ENCODE peak calls at places on chromosomes 5 and 9, in six cellular contexts. N is stomach, I is pancreas, Y is prostate gland, P is fibroblast of lung, Q is left ventricle myocardium inferior. K is an unnamed sample.
A peak's percentile ranks its signal among the peaks of the same experiment; 100 is the strongest.

GRCh38 chr9:68817079-68817875 is 112.2 kb downstream of the PIP5K1B start:
- DNase-seq in Y (no peak), N (no peak), I (no peak), Q (no peak), P (no peak), K (no peak)

GRCh38 chr5:68419637-68420452 is 204.3 kb downstream of the PIK3R1 start:
- DNase-seq in N (no peak), I (no peak), P (peak; percentile 80), Q (no peak), Y (no peak), K (peak; percentile 21)

GRCh38 chr5:96081276-96081858 is 119.7 kb upstream of the ELL2 start:
- DNase-seq in P (no peak), Y (no peak), Q (no peak), N (no peak), I (no peak), K (no peak)

GRCh38 chr5:5473224-5473623 is 50.7 kb downstream of the ICE1 start:
- DNase-seq in P (peak; percentile 28), I (no peak), Y (no peak), Q (no peak), N (no peak), K (no peak)

GRCh38 chr5:94791787-94792186 is 173.3 kb downstream of the SLF1 start:
- DNase-seq in P (no peak), I (no peak), Q (no peak), Y (no peak), N (no peak), K (no peak)

GRCh38 chr5:102777099-102777498 is 22.0 kb downstream of the PAM start:
- DNase-seq in Y (no peak), I (no peak), P (no peak), Q (no peak), N (no peak), K (no peak)

GRCh38 chr5:38453506-38453905 is 102.9 kb downstream of the LIFR start:
- DNase-seq in Q (no peak), Y (no peak), N (no peak), P (no peak), I (no peak), K (peak; percentile 49)

GRCh38 chr5:168434746-168435321 is 51.4 kb upstream of the RARS1 start:
- DNase-seq in P (no peak), Q (no peak), I (no peak), Y (no peak), N (no peak), K (no peak)

GRCh38 chr9:127828262-127829031 is 25.8 kb downstream of the FPGS start:
- DNase-seq in N (peak; percentile 80), Y (peak; percentile 53), I (peak; percentile 85), P (peak; percentile 77), Q (peak; percentile 93), K (peak; percentile 89)

GRCh38 chr5:115433918-115434317 is 110.7 kb downstream of the FEM1C start:
- DNase-seq in Y (no peak), N (no peak), P (no peak), I (no peak), Q (no peak), K (no peak)

GRCh38 chr9:12718482-12719026 is 25.4 kb downstream of the TYRP1 start:
- DNase-seq in P (peak; percentile 42), I (no peak), N (no peak), Y (no peak), Q (no peak), K (no peak)

DNA sequence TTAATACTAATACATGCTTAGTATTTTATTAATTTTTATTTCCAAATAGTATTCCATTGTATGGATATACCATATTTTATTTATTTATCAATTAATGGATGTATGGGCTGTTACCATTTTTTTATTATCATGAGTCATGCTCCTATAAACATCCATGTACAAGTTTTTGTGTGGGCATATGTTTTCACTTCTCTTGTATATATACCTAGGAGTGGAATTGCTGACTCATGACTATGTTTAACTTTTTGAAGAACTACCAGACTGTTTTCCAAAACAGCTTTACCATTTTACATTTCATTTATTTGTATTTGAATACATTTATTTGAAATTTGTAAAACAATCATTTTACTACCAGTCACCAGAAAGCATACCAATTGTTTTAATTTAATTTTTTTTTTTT is 14.1 kb upstream of the LRRC19 start:
- DNase-seq in P (peak; percentile 82), Y (no peak), I (no peak), Q (no peak), N (no peak), K (no peak)
- H3K27ac ChIP-seq in P (no peak overlapping the region), Y (no peak overlapping the region), I (no peak overlapping the region), Q (no peak overlapping the region), N (no peak overlapping the region), K (no peak overlapping the region)

DNA sequence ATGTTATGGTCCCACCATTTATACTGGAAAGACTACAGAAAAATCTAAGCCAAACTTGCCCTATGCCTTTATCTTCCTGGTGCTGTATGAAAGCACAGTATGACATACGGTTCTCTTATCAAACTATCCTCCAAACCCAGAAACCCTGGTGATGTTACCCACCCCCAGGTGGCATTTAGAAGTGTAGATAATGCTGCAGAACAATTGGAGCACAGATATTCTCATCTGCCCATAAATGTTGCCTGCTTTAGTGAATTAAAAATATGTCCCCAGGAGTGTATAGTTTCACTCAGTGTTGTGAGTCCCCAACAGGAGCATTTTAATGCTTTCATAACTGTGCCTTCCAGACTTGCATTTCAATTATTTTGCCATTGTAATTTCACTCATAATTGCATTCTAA is 50.8 kb downstream of the SV2C start:
- DNase-seq in Q (no peak), I (no peak), N (no peak), P (no peak), Y (no peak), K (no peak)
- H3K36me3 ChIP-seq in Q (no peaks in the 10 kb centered on the region), I (no peaks in the 10 kb centered on the region), N (no peaks in the 10 kb centered on the region), P (no peaks in the 10 kb centered on the region), Y (no peaks in the 10 kb centered on the region), K (no peaks in the 10 kb centered on the region)

DNA sequence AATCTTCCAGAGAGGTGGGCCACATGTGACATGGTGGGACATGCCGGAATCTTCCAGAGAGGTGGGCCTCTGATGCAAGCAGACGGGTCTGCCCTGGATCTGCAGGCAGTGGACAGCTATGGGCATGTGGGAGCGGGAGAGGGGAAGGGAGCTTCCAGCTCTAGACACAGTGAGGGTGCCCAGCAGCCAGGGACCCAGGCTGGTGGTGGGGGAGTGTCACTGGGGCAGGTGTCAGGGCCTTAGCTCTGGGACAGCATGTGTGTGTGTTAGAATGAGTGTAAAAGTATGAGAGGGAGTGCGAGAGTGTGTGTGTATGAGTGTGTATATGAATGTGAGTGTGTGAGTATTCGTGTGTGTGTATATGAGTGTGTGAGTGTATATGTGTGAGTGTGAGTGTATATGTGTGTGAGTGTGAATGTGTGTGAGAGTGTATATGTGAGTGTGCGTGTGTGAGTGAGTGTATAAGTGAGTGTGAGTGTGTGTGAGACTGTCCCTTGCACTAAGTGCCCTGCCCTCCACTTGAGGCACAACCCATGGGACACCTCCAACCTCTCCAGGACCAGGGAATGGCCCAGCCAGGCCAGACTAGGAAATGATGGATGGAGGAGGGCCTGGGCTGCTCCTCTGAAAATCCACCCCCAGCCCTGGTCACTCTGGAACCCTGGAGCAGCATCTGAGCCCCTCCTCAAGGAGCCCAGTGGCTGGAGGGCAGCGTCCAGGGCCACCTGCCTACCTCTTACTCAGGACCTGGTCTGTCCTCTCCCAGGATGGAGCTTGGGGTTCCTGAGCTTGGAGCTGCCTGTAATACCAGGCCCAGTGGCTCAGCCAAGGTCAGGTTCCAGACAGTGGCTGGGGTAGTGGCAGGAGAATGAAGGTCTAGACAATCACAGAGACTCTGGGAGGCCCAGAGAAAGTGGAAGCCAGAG is 122.2 kb downstream of the C9orf50 start:
- DNase-seq in P (no peak), Y (no peak), I (peak; percentile 61), Q (no peak), N (no peak), K (no peak)
- H3K4me1 ChIP-seq in P (peaks cover 33% of the 10 kb centered on the region), Y (peaks cover 30% of the 10 kb centered on the region), I (peaks cover 26% of the 10 kb centered on the region), Q (peaks cover 70% of the 10 kb centered on the region), N (peaks cover 58% of the 10 kb centered on the region), K (peaks cover 60% of the 10 kb centered on the region)

DNA sequence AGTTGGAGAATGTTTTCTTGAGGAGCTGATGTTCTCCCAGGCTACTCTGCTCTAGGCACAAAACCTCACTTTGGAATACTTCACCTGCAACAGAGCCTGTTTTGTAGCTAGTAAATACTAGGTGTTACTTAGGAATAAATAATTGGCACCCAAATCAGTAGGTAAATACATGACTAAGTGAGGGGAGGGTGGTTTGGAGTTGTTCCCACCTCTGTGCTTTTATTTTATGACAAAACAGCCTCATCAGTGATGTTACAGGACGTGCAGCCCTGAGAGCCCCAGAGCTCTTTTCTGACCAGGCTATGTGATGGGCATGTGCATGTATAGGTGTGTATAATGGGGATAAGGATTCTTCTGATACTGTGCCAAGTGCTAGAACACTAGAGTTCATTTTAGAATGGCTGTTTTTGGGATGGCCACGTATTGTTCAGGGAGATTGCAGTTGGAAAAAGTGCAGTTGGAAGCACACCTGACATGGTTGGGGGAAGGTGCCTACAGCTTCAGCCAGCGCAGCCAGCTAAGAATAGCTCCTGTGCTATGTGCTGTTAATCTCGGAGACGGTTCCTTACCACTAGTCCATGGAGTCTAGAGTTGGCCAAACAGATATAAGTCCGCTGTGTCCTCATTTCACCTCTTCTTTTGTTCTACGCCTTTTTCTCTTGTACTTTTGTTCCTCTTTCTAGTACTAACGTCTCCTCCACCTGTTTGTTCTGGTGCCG is 284.8 kb downstream of the FANCC start:
- DNase-seq in Q (no peak), I (no peak), Y (no peak), P (no peak), N (no peak), K (no peak)
- H3K27ac ChIP-seq in Q (peak overlapping the region; percentile 84), I (peak overlapping the region; percentile 88), Y (peak overlapping the region; percentile 52), P (no peak overlapping the region), N (peak overlapping the region; percentile 79), K (no peak overlapping the region)

GRCh38 chr5:14286007-14286406 is 142.9 kb downstream of the TRIO start:
- DNase-seq in P (no peak), I (no peak), Y (no peak), N (no peak), Q (no peak), K (no peak)
- H3K36me3 ChIP-seq in P (peaks cover 11% of the 10 kb centered on the region), I (no peaks in the 10 kb centered on the region), Y (no peaks in the 10 kb centered on the region), N (peaks cover 49% of the 10 kb centered on the region), Q (peaks cover 27% of the 10 kb centered on the region), K (no peaks in the 10 kb centered on the region)

DNA sequence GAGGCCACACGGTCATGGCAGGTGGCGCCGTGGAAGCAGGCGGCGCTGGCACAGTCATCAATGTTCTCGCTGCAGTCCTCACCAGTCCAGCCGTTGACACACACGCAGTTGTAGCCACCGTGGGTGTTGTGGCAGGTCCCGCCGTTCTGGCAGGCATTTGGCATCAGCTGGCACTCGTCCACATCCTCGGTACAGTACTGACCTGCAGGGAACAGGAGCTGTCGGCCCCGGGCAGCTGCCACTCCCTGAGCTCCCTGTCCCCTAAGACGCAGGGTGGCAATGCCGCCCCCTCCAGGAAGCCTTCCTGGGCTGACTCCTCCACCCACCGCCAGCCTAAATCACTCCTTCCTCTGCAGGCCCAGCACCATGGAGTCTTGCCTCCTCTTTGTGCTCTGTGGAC is 27.2 kb downstream of the NOTCH1 start:
- DNase-seq in Q (no peak), P (no peak), I (no peak), N (no peak), Y (no peak), K (no peak)
- H3K4me1 ChIP-seq in Q (peaks cover 40% of the 10 kb centered on the region), P (no peaks in the 10 kb centered on the region), I (no peaks in the 10 kb centered on the region), N (no peaks in the 10 kb centered on the region), Y (no peaks in the 10 kb centered on the region), K (no peaks in the 10 kb centered on the region)

GRCh38 chr9:20466328-20467008 is 155.8 kb downstream of the MLLT3 start:
- DNase-seq in Q (no peak), Y (no peak), I (no peak), N (no peak), P (no peak), K (no peak)
- H3K27ac ChIP-seq in Q (no peak overlapping the region), Y (no peak overlapping the region), I (no peak overlapping the region), N (no peak overlapping the region), P (no peak overlapping the region), K (no peak overlapping the region)

DNA sequence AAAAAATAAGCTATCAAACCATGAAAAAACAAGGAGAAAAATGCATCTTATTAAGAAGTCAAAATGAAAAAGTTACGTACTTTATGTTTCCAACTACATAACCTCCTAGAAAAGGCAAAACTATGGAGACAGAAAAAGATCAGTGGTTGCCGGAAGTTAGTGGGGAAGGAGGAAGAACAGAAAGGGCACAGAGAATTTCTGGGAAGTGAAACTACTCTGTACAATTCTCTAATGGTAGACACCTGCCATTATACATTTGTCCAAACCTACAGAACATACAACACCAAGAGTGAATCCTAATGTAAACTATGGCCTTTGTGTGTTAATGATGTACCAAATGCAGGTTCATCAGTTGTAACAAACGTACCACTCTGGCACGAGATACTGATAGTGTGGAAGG is 25.3 kb downstream of the SMU1 start:
- DNase-seq in N (no peak), P (no peak), Q (no peak), Y (no peak), I (no peak), K (no peak)
- H3K36me3 ChIP-seq in N (peaks cover 94% of the 10 kb centered on the region), P (peaks cover 6% of the 10 kb centered on the region), Q (peaks cover 97% of the 10 kb centered on the region), Y (no peaks in the 10 kb centered on the region), I (peaks cover 20% of the 10 kb centered on the region), K (no peaks in the 10 kb centered on the region)